ENCODE peak calls at places on chromosome 1, in seven cellular contexts. A is mesothelial cell of epicardium; D is cardiac fibroblast; K is stimulated activated CD4-positive, alpha-beta T cell treated with anti-CD3 and anti-CD28 coated beads, Interleukin-2, amount 100 ng/mL, for 24 hours; F is hippocampal formation; H is NCI-H1694 treated with DMSO at 0.1 percent for 48 hours; M is stimulated activated naive CD4-positive, alpha-beta T cell. J is an unnamed sample.

GRCh38 chr1:226046240-226046639 is 16.3 kb upstream of the H3-3A start:
- DNase-seq in A (no peak), D (peak), K (no peak), F (no peak), H (no peak), M (no peak), J (no peak)

GRCh38 chr1:94125551-94126514 is 4.9 kb upstream of the ABCA4 start:
- DNase-seq in A (no peak), D (no peak), K (no peak), F (no peak), H (no peak), M (no peak), J (no peak)

GRCh38 chr1:110148961-110149360 is 1.3 kb upstream of the SLC6A17 start:
- DNase-seq in A (no peak), D (no peak), K (no peak), F (no peak), H (peak), M (no peak), J (no peak)

GRCh38 chr1:41638086-41639024 is 153.9 kb upstream of the EDN2 start:
- DNase-seq in A (no peak), D (no peak), K (no peak), F (no peak), H (no peak), M (no peak), J (no peak)

GRCh38 chr1:63663873-63664272 is 70.7 kb downstream of the PGM1 start:
- DNase-seq in A (no peak), D (no peak), K (no peak), F (no peak), H (no peak), M (no peak), J (no peak)

GRCh38 chr1:200873671-200874397 is 1.1 kb downstream of the GPR25 start:
- DNase-seq in A (no peak), D (no peak), K (no peak), F (no peak), H (no peak), M (no peak), J (no peak)

GRCh38 chr1:101060992-101061391 is 35.4 kb upstream of the DPH5 start:
- DNase-seq in A (no peak), D (no peak), K (no peak), F (no peak), H (no peak), M (no peak), J (no peak)

GRCh38 chr1:80542231-80542630 is 1258.5 kb upstream of the ADGRL2 start:
- DNase-seq in A (no peak), D (peak), K (no peak), F (no peak), H (no peak), M (no peak), J (no peak)